ENCODE peak calls at places on chromosomes 4 and X, in four cellular contexts. U is endothelial cell of umbilical vein, X is HCT116, S is neural progenitor cell. V is an unnamed sample.

GRCh38 chr4:71251266-71251665 is 87.6 kb upstream of the SLC4A4 start:
- DNase-seq in S (no peak), X (no peak), U (no peak), V (no peak)

GRCh38 chr4:6115746-6116586 is 84.4 kb downstream of the JAKMIP1 start:
- DNase-seq in S (no peak), X (no peak), U (no peak), V (no peak)

GRCh38 chr4:54224960-54225670 is 4.0 kb upstream of the PDGFRA start:
- DNase-seq in X (no peak), S (peak), U (no peak), V (no peak)

GRCh38 chrX:15816886-15817285 is 26.6 kb downstream of the ZRSR2 start:
- DNase-seq in S (no peak), X (no peak), U (no peak), V (no peak)

GRCh38 chr4:147994076-147994475 is 262.2 kb downstream of the ARHGAP10 start:
- DNase-seq in U (peak), S (no peak), X (no peak), V (no peak)

GRCh38 chr4:110073045-110073845 is 125.2 kb downstream of the ELOVL6 start:
- DNase-seq in S (no peak), X (no peak), U (peak), V (no peak)

GRCh38 chr4:176306837-176307590 is 12.8 kb upstream of the SPCS3 start:
- DNase-seq in X (no peak), U (no peak), S (no peak), V (no peak)

GRCh38 chrX:64377753-64378152 is 17.5 kb downstream of the MTMR8 start:
- DNase-seq in U (no peak), S (no peak), X (no peak), V (no peak)

DNA sequence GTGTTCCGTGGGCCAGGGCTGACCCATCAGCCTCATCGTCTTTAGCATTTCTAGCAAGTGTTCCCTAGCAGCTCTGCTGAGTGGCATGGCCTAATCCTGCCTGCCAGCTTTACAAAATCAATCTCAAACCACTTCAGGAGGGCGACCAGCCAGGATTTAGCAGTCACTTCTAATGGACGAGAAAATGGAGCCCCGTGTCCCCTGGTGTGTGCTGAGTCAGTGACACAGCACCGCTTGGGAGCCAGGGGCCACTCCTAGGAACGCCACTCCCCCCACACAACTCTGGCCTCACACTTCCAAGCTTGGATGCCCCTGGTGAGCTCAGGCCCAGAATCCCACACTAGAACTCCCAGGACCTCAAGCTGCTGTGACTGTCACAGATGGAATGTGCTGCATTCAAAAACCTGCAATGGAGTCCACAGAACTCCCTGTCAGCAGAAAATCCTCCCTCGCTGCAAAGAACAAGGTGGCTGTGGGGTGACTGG is 311.2 kb upstream of the GATB start:
- DNase-seq in U (no peak), S (no peak), X (no peak), V (no peak)
- H3K4me2 ChIP-seq in U (no peak), S (no peak), X (no peak), V (no peak)

DNA sequence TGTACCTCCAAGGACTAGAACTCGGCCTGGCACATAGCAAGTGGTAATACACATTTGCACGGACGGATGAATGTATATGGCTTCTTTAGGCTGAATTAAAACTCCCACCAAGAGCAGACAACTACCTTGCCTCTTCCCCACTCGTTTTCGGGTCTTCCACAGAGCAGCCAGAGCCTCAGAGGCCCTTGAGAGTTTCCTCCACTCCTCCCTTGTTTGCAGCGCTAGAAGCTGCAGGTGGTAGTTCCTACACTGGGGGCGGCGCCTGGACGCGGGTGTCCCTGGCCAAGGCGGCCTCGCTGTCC is 10.2 kb upstream of the INTU start:
- DNase-seq in U (no peak), X (no peak), S (no peak), V (no peak)
- TF ChIP-seq EZH2 in U (no peak), X (no peak), S (no peak), V (no peak)

GRCh38 chrX:39764441-39764914 is 333.3 kb downstream of the BCOR start:
- DNase-seq in S (peak), X (no peak), U (no peak), V (no peak)

GRCh38 chrX:39766085-39766726 is 331.6 kb downstream of the BCOR start:
- DNase-seq in X (no peak), S (no peak), U (no peak), V (no peak)

GRCh38 chrX:39769748-39770147 is 328.0 kb downstream of the BCOR start:
- DNase-seq in U (no peak), S (no peak), X (no peak), V (no peak)

GRCh38 chrX:39766882-39767281 is 330.9 kb downstream of the BCOR start:
- DNase-seq in X (no peak), U (no peak), S (no peak), V (no peak)

DNA sequence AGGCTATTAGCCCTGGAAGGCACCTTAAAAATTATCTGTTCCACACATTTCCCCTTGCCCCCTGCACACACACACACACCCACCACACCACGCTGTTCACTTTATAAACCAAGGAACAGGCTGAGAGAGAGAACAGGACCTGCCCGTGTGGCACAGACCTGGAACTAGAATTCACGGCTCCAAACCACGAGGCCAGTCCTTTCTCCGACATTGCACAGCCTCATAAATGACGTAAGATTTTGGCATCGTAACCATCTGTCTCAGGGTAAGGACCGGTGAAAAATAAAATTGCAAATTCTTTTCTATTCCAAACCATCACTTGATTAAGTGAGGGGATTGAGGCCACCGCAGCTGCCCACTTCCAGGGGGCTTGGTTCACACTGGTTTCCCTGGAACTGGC is 330.3 kb downstream of the BCOR start:
- DNase-seq in U (no peak), S (no peak), X (no peak), V (no peak)
- H3K4me2 ChIP-seq in U (no peak), S (no peak), X (no peak), V (no peak)

DNA sequence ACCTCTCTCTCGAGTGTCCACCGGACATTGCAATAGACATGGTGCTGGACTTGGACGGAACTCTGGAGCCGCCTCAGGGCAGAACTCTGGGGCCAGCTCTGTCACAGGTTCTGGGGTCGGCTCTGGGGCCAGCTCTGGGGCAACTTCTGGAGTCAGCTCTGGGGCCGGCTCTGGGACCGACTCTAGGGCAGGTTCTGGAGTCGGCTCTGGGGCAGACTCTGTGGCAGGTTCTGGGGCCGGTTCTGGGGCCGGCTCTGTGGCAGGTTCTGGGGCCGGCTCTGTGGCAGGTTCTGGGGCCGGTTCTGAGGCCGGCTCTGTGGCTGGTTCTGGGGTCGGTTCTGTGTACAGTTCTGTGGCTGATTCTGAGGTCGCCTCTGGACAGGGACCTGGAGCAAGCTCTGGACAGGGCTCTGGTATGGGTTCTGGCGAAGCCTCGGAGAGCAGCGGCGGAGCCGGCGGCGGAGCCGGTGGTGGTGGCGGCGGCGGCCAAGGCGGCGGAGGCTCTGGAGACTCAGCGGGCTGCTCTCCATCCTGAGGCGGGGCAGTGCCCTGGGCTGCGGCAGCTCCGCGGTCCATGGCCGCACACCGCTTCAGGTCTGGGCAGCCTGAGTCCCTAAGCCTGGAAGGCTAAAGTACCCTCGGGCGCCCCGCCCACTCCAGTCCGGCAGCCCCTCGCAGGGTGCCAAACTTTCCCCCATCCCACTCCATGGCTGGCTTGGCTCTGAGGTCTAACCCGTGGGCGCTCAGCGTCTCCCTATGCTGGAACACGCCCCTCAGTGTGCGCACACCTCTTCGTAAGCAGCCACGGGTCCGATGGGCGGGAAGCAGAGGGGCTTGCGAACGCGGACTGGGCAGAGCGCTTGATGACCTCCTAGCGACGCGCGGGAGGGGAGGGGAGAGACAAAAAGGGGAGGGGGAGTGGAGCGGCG is at the start of gene DGKK:
- DNase-seq in X (no peak), S (peak), U (no peak), V (no peak)
- TF ChIP-seq EZH2 in X (no peak), S (peak), U (peak), V (no peak)

GRCh38 chr4:52915131-52915645 is 53.1 kb downstream of the RASL11B start:
- DNase-seq in X (no peak), U (no peak), S (no peak), V (no peak)

GRCh38 chr4:52914051-52914605 is 52.0 kb downstream of the RASL11B start:
- DNase-seq in X (no peak), S (no peak), U (peak), V (peak)

GRCh38 chr4:52910115-52910514 is 48.0 kb downstream of the RASL11B start:
- DNase-seq in X (no peak), U (no peak), S (no peak), V (no peak)

GRCh38 chr4:52911684-52912294 is 49.7 kb downstream of the RASL11B start:
- DNase-seq in S (peak), U (peak), X (peak), V (peak)

GRCh38 chr4:52912608-52913007 is 50.5 kb downstream of the RASL11B start:
- DNase-seq in X (no peak), U (no peak), S (no peak), V (no peak)
- H3K4me2 ChIP-seq in X (no peak), U (no peak), S (no peak), V (no peak)

DNA sequence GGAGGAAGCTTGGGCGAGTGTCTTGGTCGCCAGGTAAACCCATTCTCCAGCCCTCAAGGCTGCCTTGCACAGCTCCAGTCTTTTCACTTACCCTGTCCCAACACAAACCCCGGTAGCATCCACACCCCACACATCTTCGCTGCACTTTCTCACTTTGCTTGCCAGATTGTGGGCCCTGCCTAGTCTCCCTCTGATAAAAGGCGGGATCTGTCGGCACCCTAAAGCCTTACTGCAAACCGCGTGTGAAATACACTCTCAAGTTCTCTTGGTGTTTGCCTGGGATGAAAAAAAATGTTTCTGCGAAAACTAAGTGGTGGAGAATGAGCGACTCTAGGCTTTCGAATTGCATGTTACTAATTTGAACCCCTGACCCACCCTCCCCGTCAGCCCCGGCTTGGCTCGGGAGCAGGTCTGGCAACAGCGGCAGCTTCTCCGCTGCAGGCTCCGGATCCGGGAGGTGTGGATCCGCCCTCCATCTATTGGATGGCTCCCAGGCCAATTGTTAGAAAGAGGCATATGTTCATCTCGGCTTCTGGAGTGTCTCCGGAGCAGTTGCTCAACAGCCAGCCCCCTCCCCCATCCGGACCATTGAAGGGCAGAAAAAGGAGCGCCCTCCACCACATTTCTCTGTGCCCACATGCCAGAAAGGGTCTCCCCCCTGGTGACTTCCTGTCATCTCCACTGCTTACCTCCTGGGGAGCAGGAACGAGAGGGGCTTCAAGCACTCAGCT is 3.0 kb upstream of the CITED1 start:
- DNase-seq in U (peak), S (peak), X (peak), V (peak)
- TF ChIP-seq EZH2 in U (peak), S (peak), X (no peak), V (no peak)

GRCh38 chr4:38145741-38146140 is 185.5 kb downstream of the PTTG2 start:
- DNase-seq in U (no peak), S (no peak), X (no peak), V (peak)
- H3K4me2 ChIP-seq in U (no peak), S (no peak), X (no peak), V (no peak)